ENCODE peak calls at places on chromosome 13, in eight cellular contexts. One of them, this sample, is unnamed.

GRCh38 chr13:51524312-51524711 is 60.0 kb upstream of the WDFY2 start:
- DNase-seq in iris pigment epithelial cell: no peak
- DNase-seq in skeletal muscle cell: no peak
- DNase-seq in activated CD8-positive, alpha-beta T cell treated with anti-CD3 and anti-CD28 coated beads for 36 hours: no peak
- DNase-seq in NCI-H748 treated with DMSO at 0.1 percent for 48 hours: no peak
- DNase-seq in effector memory CD4-positive, alpha-beta T cell: no peak
- DNase-seq in Daoy: peak
- DNase-seq in activated T-helper 1 cell treated with Interleukin-2 at 50 U/mL for 16 hours: no peak
- DNase-seq in this sample: no peak

GRCh38 chr13:35672611-35673010 is 196.1 kb upstream of the MAB21L1 start:
- DNase-seq in iris pigment epithelial cell: no peak
- DNase-seq in skeletal muscle cell: no peak
- DNase-seq in activated CD8-positive, alpha-beta T cell treated with anti-CD3 and anti-CD28 coated beads for 36 hours: no peak
- DNase-seq in NCI-H748 treated with DMSO at 0.1 percent for 48 hours: no peak
- DNase-seq in effector memory CD4-positive, alpha-beta T cell: no peak
- DNase-seq in Daoy: no peak
- DNase-seq in activated T-helper 1 cell treated with Interleukin-2 at 50 U/mL for 16 hours: no peak
- DNase-seq in this sample: peak

GRCh38 chr13:74132152-74132767 is 1.9 kb downstream of the KLF12 start:
- DNase-seq in iris pigment epithelial cell: peak
- DNase-seq in skeletal muscle cell: no peak
- DNase-seq in activated CD8-positive, alpha-beta T cell treated with anti-CD3 and anti-CD28 coated beads for 36 hours: peak
- DNase-seq in NCI-H748 treated with DMSO at 0.1 percent for 48 hours: peak
- DNase-seq in effector memory CD4-positive, alpha-beta T cell: peak
- DNase-seq in Daoy: no peak
- DNase-seq in activated T-helper 1 cell treated with Interleukin-2 at 50 U/mL for 16 hours: no peak
- DNase-seq in this sample: no peak

GRCh38 chr13:21016487-21016886 is 44.9 kb downstream of the LATS2 start:
- DNase-seq in iris pigment epithelial cell: peak
- DNase-seq in skeletal muscle cell: no peak
- DNase-seq in activated CD8-positive, alpha-beta T cell treated with anti-CD3 and anti-CD28 coated beads for 36 hours: no peak
- DNase-seq in NCI-H748 treated with DMSO at 0.1 percent for 48 hours: no peak
- DNase-seq in effector memory CD4-positive, alpha-beta T cell: no peak
- DNase-seq in Daoy: no peak
- DNase-seq in activated T-helper 1 cell treated with Interleukin-2 at 50 U/mL for 16 hours: no peak
- DNase-seq in this sample: no peak

GRCh38 chr13:94345374-94346195 is 133.9 kb downstream of the DCT start:
- DNase-seq in iris pigment epithelial cell: peak
- DNase-seq in skeletal muscle cell: no peak
- DNase-seq in activated CD8-positive, alpha-beta T cell treated with anti-CD3 and anti-CD28 coated beads for 36 hours: no peak
- DNase-seq in NCI-H748 treated with DMSO at 0.1 percent for 48 hours: peak
- DNase-seq in effector memory CD4-positive, alpha-beta T cell: no peak
- DNase-seq in Daoy: no peak
- DNase-seq in activated T-helper 1 cell treated with Interleukin-2 at 50 U/mL for 16 hours: no peak
- DNase-seq in this sample: no peak

GRCh38 chr13:93151277-93151676 is 75.3 kb upstream of the GPC6 start:
- DNase-seq in iris pigment epithelial cell: peak
- DNase-seq in skeletal muscle cell: peak
- DNase-seq in activated CD8-positive, alpha-beta T cell treated with anti-CD3 and anti-CD28 coated beads for 36 hours: no peak
- DNase-seq in NCI-H748 treated with DMSO at 0.1 percent for 48 hours: no peak
- DNase-seq in effector memory CD4-positive, alpha-beta T cell: no peak
- DNase-seq in Daoy: no peak
- DNase-seq in activated T-helper 1 cell treated with Interleukin-2 at 50 U/mL for 16 hours: no peak
- DNase-seq in this sample: peak

GRCh38 chr13:100809856-100810255 is 135.3 kb upstream of the TMTC4 start:
- DNase-seq in iris pigment epithelial cell: no peak
- DNase-seq in skeletal muscle cell: no peak
- DNase-seq in activated CD8-positive, alpha-beta T cell treated with anti-CD3 and anti-CD28 coated beads for 36 hours: no peak
- DNase-seq in NCI-H748 treated with DMSO at 0.1 percent for 48 hours: peak
- DNase-seq in effector memory CD4-positive, alpha-beta T cell: no peak
- DNase-seq in Daoy: no peak
- DNase-seq in activated T-helper 1 cell treated with Interleukin-2 at 50 U/mL for 16 hours: no peak
- DNase-seq in this sample: no peak

GRCh38 chr13:93771782-93772181 is 545.2 kb downstream of the GPC6 start:
- DNase-seq in iris pigment epithelial cell: peak
- DNase-seq in skeletal muscle cell: no peak
- DNase-seq in activated CD8-positive, alpha-beta T cell treated with anti-CD3 and anti-CD28 coated beads for 36 hours: no peak
- DNase-seq in NCI-H748 treated with DMSO at 0.1 percent for 48 hours: no peak
- DNase-seq in effector memory CD4-positive, alpha-beta T cell: no peak
- DNase-seq in Daoy: no peak
- DNase-seq in activated T-helper 1 cell treated with Interleukin-2 at 50 U/mL for 16 hours: no peak
- DNase-seq in this sample: no peak

GRCh38 chr13:59924256-59924655 is 239.5 kb downstream of the DIAPH3 start:
- DNase-seq in iris pigment epithelial cell: no peak
- DNase-seq in skeletal muscle cell: no peak
- DNase-seq in activated CD8-positive, alpha-beta T cell treated with anti-CD3 and anti-CD28 coated beads for 36 hours: no peak
- DNase-seq in NCI-H748 treated with DMSO at 0.1 percent for 48 hours: no peak
- DNase-seq in effector memory CD4-positive, alpha-beta T cell: no peak
- DNase-seq in Daoy: no peak
- DNase-seq in activated T-helper 1 cell treated with Interleukin-2 at 50 U/mL for 16 hours: no peak
- DNase-seq in this sample: no peak

GRCh38 chr13:29496241-29496712 is 99.2 kb downstream of the SLC7A1 start:
- DNase-seq in iris pigment epithelial cell: no peak
- DNase-seq in skeletal muscle cell: no peak
- DNase-seq in activated CD8-positive, alpha-beta T cell treated with anti-CD3 and anti-CD28 coated beads for 36 hours: no peak
- DNase-seq in NCI-H748 treated with DMSO at 0.1 percent for 48 hours: no peak
- DNase-seq in effector memory CD4-positive, alpha-beta T cell: no peak
- DNase-seq in Daoy: no peak
- DNase-seq in activated T-helper 1 cell treated with Interleukin-2 at 50 U/mL for 16 hours: no peak
- DNase-seq in this sample: no peak

GRCh38 chr13:25136872-25137623 is 35.0 kb downstream of the AMER2 start:
- DNase-seq in iris pigment epithelial cell: no peak
- DNase-seq in skeletal muscle cell: no peak
- DNase-seq in activated CD8-positive, alpha-beta T cell treated with anti-CD3 and anti-CD28 coated beads for 36 hours: no peak
- DNase-seq in NCI-H748 treated with DMSO at 0.1 percent for 48 hours: no peak
- DNase-seq in effector memory CD4-positive, alpha-beta T cell: no peak
- DNase-seq in Daoy: no peak
- DNase-seq in activated T-helper 1 cell treated with Interleukin-2 at 50 U/mL for 16 hours: no peak
- DNase-seq in this sample: no peak

GRCh38 chr13:50366488-50367174 is 351.4 kb downstream of the KCNRG start:
- DNase-seq in iris pigment epithelial cell: no peak
- DNase-seq in skeletal muscle cell: no peak
- DNase-seq in activated CD8-positive, alpha-beta T cell treated with anti-CD3 and anti-CD28 coated beads for 36 hours: peak
- DNase-seq in NCI-H748 treated with DMSO at 0.1 percent for 48 hours: peak
- DNase-seq in effector memory CD4-positive, alpha-beta T cell: no peak
- DNase-seq in Daoy: no peak
- DNase-seq in activated T-helper 1 cell treated with Interleukin-2 at 50 U/mL for 16 hours: no peak
- DNase-seq in this sample: no peak

GRCh38 chr13:97000295-97000925 is 6.1 kb upstream of the OXGR1 start:
- DNase-seq in iris pigment epithelial cell: peak
- DNase-seq in skeletal muscle cell: no peak
- DNase-seq in activated CD8-positive, alpha-beta T cell treated with anti-CD3 and anti-CD28 coated beads for 36 hours: no peak
- DNase-seq in NCI-H748 treated with DMSO at 0.1 percent for 48 hours: no peak
- DNase-seq in effector memory CD4-positive, alpha-beta T cell: no peak
- DNase-seq in Daoy: no peak
- DNase-seq in activated T-helper 1 cell treated with Interleukin-2 at 50 U/mL for 16 hours: no peak
- DNase-seq in this sample: no peak

GRCh38 chr13:28631792-28632191 is 27.1 kb upstream of the POMP start:
- DNase-seq in iris pigment epithelial cell: no peak
- DNase-seq in skeletal muscle cell: no peak
- DNase-seq in activated CD8-positive, alpha-beta T cell treated with anti-CD3 and anti-CD28 coated beads for 36 hours: no peak
- DNase-seq in NCI-H748 treated with DMSO at 0.1 percent for 48 hours: no peak
- DNase-seq in effector memory CD4-positive, alpha-beta T cell: no peak
- DNase-seq in Daoy: no peak
- DNase-seq in activated T-helper 1 cell treated with Interleukin-2 at 50 U/mL for 16 hours: no peak
- DNase-seq in this sample: no peak

GRCh38 chr13:32255744-32256120 is 59.4 kb downstream of the ZAR1L start:
- DNase-seq in iris pigment epithelial cell: peak
- DNase-seq in skeletal muscle cell: no peak
- DNase-seq in activated CD8-positive, alpha-beta T cell treated with anti-CD3 and anti-CD28 coated beads for 36 hours: no peak
- DNase-seq in NCI-H748 treated with DMSO at 0.1 percent for 48 hours: peak
- DNase-seq in effector memory CD4-positive, alpha-beta T cell: no peak
- DNase-seq in Daoy: no peak
- DNase-seq in activated T-helper 1 cell treated with Interleukin-2 at 50 U/mL for 16 hours: no peak
- DNase-seq in this sample: no peak

GRCh38 chr13:85462792-85463425 is 336.3 kb downstream of the SLITRK6 start:
- DNase-seq in iris pigment epithelial cell: no peak
- DNase-seq in skeletal muscle cell: no peak
- DNase-seq in activated CD8-positive, alpha-beta T cell treated with anti-CD3 and anti-CD28 coated beads for 36 hours: no peak
- DNase-seq in NCI-H748 treated with DMSO at 0.1 percent for 48 hours: no peak
- DNase-seq in effector memory CD4-positive, alpha-beta T cell: no peak
- DNase-seq in Daoy: no peak
- DNase-seq in activated T-helper 1 cell treated with Interleukin-2 at 50 U/mL for 16 hours: no peak
- DNase-seq in this sample: no peak

GRCh38 chr13:52599853-52600603 is 42.2 kb upstream of the HNRNPA1L2 start:
- DNase-seq in iris pigment epithelial cell: peak
- DNase-seq in skeletal muscle cell: no peak
- DNase-seq in activated CD8-positive, alpha-beta T cell treated with anti-CD3 and anti-CD28 coated beads for 36 hours: peak
- DNase-seq in NCI-H748 treated with DMSO at 0.1 percent for 48 hours: no peak
- DNase-seq in effector memory CD4-positive, alpha-beta T cell: no peak
- DNase-seq in Daoy: peak
- DNase-seq in activated T-helper 1 cell treated with Interleukin-2 at 50 U/mL for 16 hours: no peak
- DNase-seq in this sample: no peak

GRCh38 chr13:20360041-20360491 is 127.9 kb upstream of the GJB6 start:
- DNase-seq in iris pigment epithelial cell: peak
- DNase-seq in skeletal muscle cell: no peak
- DNase-seq in activated CD8-positive, alpha-beta T cell treated with anti-CD3 and anti-CD28 coated beads for 36 hours: no peak
- DNase-seq in NCI-H748 treated with DMSO at 0.1 percent for 48 hours: no peak
- DNase-seq in effector memory CD4-positive, alpha-beta T cell: no peak
- DNase-seq in Daoy: peak
- DNase-seq in activated T-helper 1 cell treated with Interleukin-2 at 50 U/mL for 16 hours: no peak
- DNase-seq in this sample: no peak

GRCh38 chr13:39777527-39778061 is 122.1 kb downstream of the COG6 start:
- DNase-seq in iris pigment epithelial cell: peak
- DNase-seq in skeletal muscle cell: peak
- DNase-seq in activated CD8-positive, alpha-beta T cell treated with anti-CD3 and anti-CD28 coated beads for 36 hours: peak
- DNase-seq in NCI-H748 treated with DMSO at 0.1 percent for 48 hours: no peak
- DNase-seq in effector memory CD4-positive, alpha-beta T cell: no peak
- DNase-seq in Daoy: peak
- DNase-seq in activated T-helper 1 cell treated with Interleukin-2 at 50 U/mL for 16 hours: no peak
- DNase-seq in this sample: peak

GRCh38 chr13:42373048-42373812 is 101.3 kb downstream of the AKAP11 start:
- DNase-seq in iris pigment epithelial cell: no peak
- DNase-seq in skeletal muscle cell: no peak
- DNase-seq in activated CD8-positive, alpha-beta T cell treated with anti-CD3 and anti-CD28 coated beads for 36 hours: peak
- DNase-seq in NCI-H748 treated with DMSO at 0.1 percent for 48 hours: no peak
- DNase-seq in effector memory CD4-positive, alpha-beta T cell: no peak
- DNase-seq in Daoy: no peak
- DNase-seq in activated T-helper 1 cell treated with Interleukin-2 at 50 U/mL for 16 hours: no peak
- DNase-seq in this sample: no peak

GRCh38 chr13:65336916-65337315 is 1893.2 kb downstream of the PCDH9 start:
- DNase-seq in iris pigment epithelial cell: peak
- DNase-seq in skeletal muscle cell: peak
- DNase-seq in activated CD8-positive, alpha-beta T cell treated with anti-CD3 and anti-CD28 coated beads for 36 hours: no peak
- DNase-seq in NCI-H748 treated with DMSO at 0.1 percent for 48 hours: peak
- DNase-seq in effector memory CD4-positive, alpha-beta T cell: no peak
- DNase-seq in Daoy: no peak
- DNase-seq in activated T-helper 1 cell treated with Interleukin-2 at 50 U/mL for 16 hours: no peak
- DNase-seq in this sample: peak

GRCh38 chr13:95441326-95441725 is 111.2 kb upstream of the CLDN10 start:
- DNase-seq in iris pigment epithelial cell: no peak
- DNase-seq in skeletal muscle cell: no peak
- DNase-seq in activated CD8-positive, alpha-beta T cell treated with anti-CD3 and anti-CD28 coated beads for 36 hours: no peak
- DNase-seq in NCI-H748 treated with DMSO at 0.1 percent for 48 hours: no peak
- DNase-seq in effector memory CD4-positive, alpha-beta T cell: no peak
- DNase-seq in Daoy: no peak
- DNase-seq in activated T-helper 1 cell treated with Interleukin-2 at 50 U/mL for 16 hours: no peak
- DNase-seq in this sample: no peak

GRCh38 chr13:40968416-40969000 is 50.6 kb downstream of the ELF1 start:
- DNase-seq in iris pigment epithelial cell: no peak
- DNase-seq in skeletal muscle cell: no peak
- DNase-seq in activated CD8-positive, alpha-beta T cell treated with anti-CD3 and anti-CD28 coated beads for 36 hours: no peak
- DNase-seq in NCI-H748 treated with DMSO at 0.1 percent for 48 hours: no peak
- DNase-seq in effector memory CD4-positive, alpha-beta T cell: no peak
- DNase-seq in Daoy: no peak
- DNase-seq in activated T-helper 1 cell treated with Interleukin-2 at 50 U/mL for 16 hours: no peak
- DNase-seq in this sample: no peak

GRCh38 chr13:23629566-23630272 is 59.5 kb downstream of the TNFRSF19 start:
- DNase-seq in iris pigment epithelial cell: no peak
- DNase-seq in skeletal muscle cell: no peak
- DNase-seq in activated CD8-positive, alpha-beta T cell treated with anti-CD3 and anti-CD28 coated beads for 36 hours: no peak
- DNase-seq in NCI-H748 treated with DMSO at 0.1 percent for 48 hours: no peak
- DNase-seq in effector memory CD4-positive, alpha-beta T cell: no peak
- DNase-seq in Daoy: no peak
- DNase-seq in activated T-helper 1 cell treated with Interleukin-2 at 50 U/mL for 16 hours: no peak
- DNase-seq in this sample: no peak

GRCh38 chr13:40508112-40508511 is 158.3 kb downstream of the FOXO1 start:
- DNase-seq in iris pigment epithelial cell: peak
- DNase-seq in skeletal muscle cell: no peak
- DNase-seq in activated CD8-positive, alpha-beta T cell treated with anti-CD3 and anti-CD28 coated beads for 36 hours: no peak
- DNase-seq in NCI-H748 treated with DMSO at 0.1 percent for 48 hours: no peak
- DNase-seq in effector memory CD4-positive, alpha-beta T cell: no peak
- DNase-seq in Daoy: peak
- DNase-seq in activated T-helper 1 cell treated with Interleukin-2 at 50 U/mL for 16 hours: no peak
- DNase-seq in this sample: peak

GRCh38 chr13:34114581-34114980 is 296.6 kb downstream of the RFC3 start:
- DNase-seq in iris pigment epithelial cell: no peak
- DNase-seq in skeletal muscle cell: no peak
- DNase-seq in activated CD8-positive, alpha-beta T cell treated with anti-CD3 and anti-CD28 coated beads for 36 hours: no peak
- DNase-seq in NCI-H748 treated with DMSO at 0.1 percent for 48 hours: no peak
- DNase-seq in effector memory CD4-positive, alpha-beta T cell: no peak
- DNase-seq in Daoy: no peak
- DNase-seq in activated T-helper 1 cell treated with Interleukin-2 at 50 U/mL for 16 hours: no peak
- DNase-seq in this sample: no peak

GRCh38 chr13:99821741-99822140 is 149.8 kb downstream of the ZIC5 start:
- DNase-seq in iris pigment epithelial cell: no peak
- DNase-seq in skeletal muscle cell: no peak
- DNase-seq in activated CD8-positive, alpha-beta T cell treated with anti-CD3 and anti-CD28 coated beads for 36 hours: no peak
- DNase-seq in NCI-H748 treated with DMSO at 0.1 percent for 48 hours: no peak
- DNase-seq in effector memory CD4-positive, alpha-beta T cell: no peak
- DNase-seq in Daoy: peak
- DNase-seq in activated T-helper 1 cell treated with Interleukin-2 at 50 U/mL for 16 hours: no peak
- DNase-seq in this sample: no peak

GRCh38 chr13:112804374-112804773 is 114.5 kb downstream of the ATP11A start:
- DNase-seq in iris pigment epithelial cell: no peak
- DNase-seq in skeletal muscle cell: no peak
- DNase-seq in activated CD8-positive, alpha-beta T cell treated with anti-CD3 and anti-CD28 coated beads for 36 hours: no peak
- DNase-seq in NCI-H748 treated with DMSO at 0.1 percent for 48 hours: no peak
- DNase-seq in effector memory CD4-positive, alpha-beta T cell: no peak
- DNase-seq in Daoy: no peak
- DNase-seq in activated T-helper 1 cell treated with Interleukin-2 at 50 U/mL for 16 hours: no peak
- DNase-seq in this sample: no peak

GRCh38 chr13:90321281-90321931 is 1026.1 kb upstream of the MIR17HG start:
- DNase-seq in iris pigment epithelial cell: no peak
- DNase-seq in skeletal muscle cell: no peak
- DNase-seq in activated CD8-positive, alpha-beta T cell treated with anti-CD3 and anti-CD28 coated beads for 36 hours: no peak
- DNase-seq in NCI-H748 treated with DMSO at 0.1 percent for 48 hours: no peak
- DNase-seq in effector memory CD4-positive, alpha-beta T cell: no peak
- DNase-seq in Daoy: no peak
- DNase-seq in activated T-helper 1 cell treated with Interleukin-2 at 50 U/mL for 16 hours: no peak
- DNase-seq in this sample: no peak

GRCh38 chr13:95523598-95523997 is 28.9 kb upstream of the CLDN10 start:
- DNase-seq in iris pigment epithelial cell: no peak
- DNase-seq in skeletal muscle cell: no peak
- DNase-seq in activated CD8-positive, alpha-beta T cell treated with anti-CD3 and anti-CD28 coated beads for 36 hours: no peak
- DNase-seq in NCI-H748 treated with DMSO at 0.1 percent for 48 hours: no peak
- DNase-seq in effector memory CD4-positive, alpha-beta T cell: no peak
- DNase-seq in Daoy: no peak
- DNase-seq in activated T-helper 1 cell treated with Interleukin-2 at 50 U/mL for 16 hours: no peak
- DNase-seq in this sample: no peak

GRCh38 chr13:85969331-85969730 is 170.1 kb upstream of the SLITRK6 start:
- DNase-seq in iris pigment epithelial cell: no peak
- DNase-seq in skeletal muscle cell: no peak
- DNase-seq in activated CD8-positive, alpha-beta T cell treated with anti-CD3 and anti-CD28 coated beads for 36 hours: no peak
- DNase-seq in NCI-H748 treated with DMSO at 0.1 percent for 48 hours: no peak
- DNase-seq in effector memory CD4-positive, alpha-beta T cell: no peak
- DNase-seq in Daoy: no peak
- DNase-seq in activated T-helper 1 cell treated with Interleukin-2 at 50 U/mL for 16 hours: no peak
- DNase-seq in this sample: no peak

GRCh38 chr13:33274264-33274663 is 11.3 kb downstream of the STARD13 start:
- DNase-seq in iris pigment epithelial cell: no peak
- DNase-seq in skeletal muscle cell: no peak
- DNase-seq in activated CD8-positive, alpha-beta T cell treated with anti-CD3 and anti-CD28 coated beads for 36 hours: no peak
- DNase-seq in NCI-H748 treated with DMSO at 0.1 percent for 48 hours: no peak
- DNase-seq in effector memory CD4-positive, alpha-beta T cell: no peak
- DNase-seq in Daoy: no peak
- DNase-seq in activated T-helper 1 cell treated with Interleukin-2 at 50 U/mL for 16 hours: no peak
- DNase-seq in this sample: no peak

GRCh38 chr13:45615501-45616101 is at the start of gene ERICH6B:
- DNase-seq in iris pigment epithelial cell: peak
- DNase-seq in skeletal muscle cell: no peak
- DNase-seq in activated CD8-positive, alpha-beta T cell treated with anti-CD3 and anti-CD28 coated beads for 36 hours: peak
- DNase-seq in NCI-H748 treated with DMSO at 0.1 percent for 48 hours: peak
- DNase-seq in effector memory CD4-positive, alpha-beta T cell: no peak
- DNase-seq in Daoy: peak
- DNase-seq in activated T-helper 1 cell treated with Interleukin-2 at 50 U/mL for 16 hours: no peak
- DNase-seq in this sample: no peak

GRCh38 chr13:51267581-51267980 is 45.4 kb downstream of the FAM124A start:
- DNase-seq in iris pigment epithelial cell: no peak
- DNase-seq in skeletal muscle cell: no peak
- DNase-seq in activated CD8-positive, alpha-beta T cell treated with anti-CD3 and anti-CD28 coated beads for 36 hours: no peak
- DNase-seq in NCI-H748 treated with DMSO at 0.1 percent for 48 hours: no peak
- DNase-seq in effector memory CD4-positive, alpha-beta T cell: no peak
- DNase-seq in Daoy: no peak
- DNase-seq in activated T-helper 1 cell treated with Interleukin-2 at 50 U/mL for 16 hours: no peak
- DNase-seq in this sample: no peak

This sample was measured in AG09309.